ENCODE peak calls at places on chromosome 22, in nine cellular contexts. M is breast epithelium, P is psoas muscle, W is HFFc6, V is right lobe of liver, F is OCI-LY7, C is H1, N is cardiac fibroblast, U is GM23338. O is an unnamed sample.

GRCh38 chr22:30310881-30311771 is 15.6 kb downstream of the TBC1D10A start:
- DNase-seq in C (no peak), P (no peak), F (no peak), W (peak), V (peak), N (no peak), M (peak), U (no peak), O (peak)

GRCh38 chr22:41557401-41558240 is 3.2 kb upstream of the CSDC2 start:
- DNase-seq in M (no peak), P (peak), F (no peak), C (no peak), V (peak), W (peak), U (peak), N (peak), O (no peak)

GRCh38 chr22:50578776-50579310 is 616 bp upstream of the CPT1B start:
- DNase-seq in F (no peak), W (no peak), U (no peak), P (no peak), N (no peak), M (no peak), V (no peak), C (no peak), O (no peak)

GRCh38 chr22:50683086-50683993 is 10.7 kb downstream of the SHANK3 start:
- DNase-seq in C (no peak), M (no peak), V (no peak), F (no peak), P (no peak), W (no peak), N (no peak), U (no peak), O (no peak)

GRCh38 chr22:27642104-27642800 is 159.3 kb downstream of the MN1 start:
- DNase-seq in N (no peak), V (no peak), W (no peak), M (no peak), C (no peak), F (no peak), U (no peak), P (peak), O (no peak)

GRCh38 chr22:38423512-38424503 is 31.2 kb downstream of the KCNJ4 start:
- DNase-seq in W (no peak), M (no peak), V (no peak), U (no peak), C (no peak), P (no peak), F (no peak), N (no peak), O (no peak)

GRCh38 chr22:50722716-50723428 is 15.1 kb upstream of the ACR start:
- DNase-seq in V (no peak), N (no peak), P (no peak), M (no peak), W (no peak), C (no peak), U (no peak), F (no peak), O (no peak)

GRCh38 chr22:36457688-36458450 is 23.6 kb downstream of the TXN2 start:
- DNase-seq in W (peak), C (no peak), M (no peak), P (peak), U (no peak), F (no peak), V (no peak), N (peak), O (no peak)

GRCh38 chr22:44572414-44573207 is 74.6 kb upstream of the RTL6 start:
- DNase-seq in V (no peak), P (no peak), M (no peak), C (no peak), U (no peak), W (no peak), F (no peak), N (no peak), O (no peak)

GRCh38 chr22:38026130-38027111 is 30.8 kb upstream of the PICK1 start:
- DNase-seq in F (no peak), U (no peak), N (no peak), V (no peak), P (no peak), C (no peak), W (no peak), M (no peak), O (no peak)

GRCh38 chr22:35191412-35191811 is 65.9 kb upstream of the HMGXB4 start:
- DNase-seq in C (no peak), N (peak), P (no peak), M (no peak), V (no peak), F (no peak), W (peak), U (no peak), O (peak)

GRCh38 chr22:20794132-20794990 is 20.4 kb downstream of the SERPIND1 start:
- DNase-seq in P (no peak), F (no peak), V (no peak), N (no peak), U (peak), W (no peak), M (no peak), C (no peak), O (no peak)
- TF ChIP-seq CTCF in P (no peak), F (no peak), V (no peak), N (no peak), U (peak), W (peak), M (no peak), C (no peak), O (no peak)

GRCh38 chr22:17638182-17638431 is 450 bp upstream of the BCL2L13 start:
- DNase-seq in F (peak), W (no peak), N (no peak), V (no peak), U (peak), C (no peak), M (no peak), P (no peak), O (no peak)
- TF ChIP-seq CTCF in F (no peak), W (peak), N (peak), V (no peak), U (no peak), C (no peak), M (no peak), P (no peak), O (peak)

GRCh38 chr22:22877523-22878210 is 9.9 kb upstream of the IGLL5 start:
- DNase-seq in N (peak), V (peak), F (peak), C (no peak), U (peak), M (no peak), P (peak), W (peak), O (peak)
- TF ChIP-seq CTCF in N (peak), V (peak), F (peak), C (peak), U (peak), M (no peak), P (peak), W (peak), O (peak)

DNA sequence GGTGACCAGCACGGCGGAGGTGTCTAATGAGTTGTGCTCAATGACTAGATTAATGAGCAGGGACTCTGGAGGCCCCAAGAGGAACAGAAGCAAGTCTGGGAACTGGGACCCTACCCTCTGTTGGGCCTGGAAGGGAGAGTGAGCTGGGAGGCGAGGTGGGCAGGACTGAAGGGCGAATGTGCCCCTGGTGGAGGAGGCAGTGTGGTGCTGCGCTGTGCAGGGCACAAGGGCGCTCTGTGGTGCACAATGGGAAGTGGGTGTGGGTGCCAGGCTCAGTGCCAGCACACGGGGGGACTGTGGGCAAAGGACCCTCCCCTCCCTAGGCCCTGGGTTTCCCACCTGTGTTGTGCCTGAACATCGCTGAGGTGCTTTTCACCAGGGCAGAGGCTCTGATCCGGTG is 57.5 kb upstream of the TTLL12 start:
- DNase-seq in M (no peak), N (no peak), U (peak), V (no peak), P (no peak), W (no peak), F (no peak), C (no peak), O (no peak)
- TF ChIP-seq CTCF in M (no peak), N (no peak), U (no peak), V (no peak), P (no peak), W (peak), F (no peak), C (peak), O (no peak)

DNA sequence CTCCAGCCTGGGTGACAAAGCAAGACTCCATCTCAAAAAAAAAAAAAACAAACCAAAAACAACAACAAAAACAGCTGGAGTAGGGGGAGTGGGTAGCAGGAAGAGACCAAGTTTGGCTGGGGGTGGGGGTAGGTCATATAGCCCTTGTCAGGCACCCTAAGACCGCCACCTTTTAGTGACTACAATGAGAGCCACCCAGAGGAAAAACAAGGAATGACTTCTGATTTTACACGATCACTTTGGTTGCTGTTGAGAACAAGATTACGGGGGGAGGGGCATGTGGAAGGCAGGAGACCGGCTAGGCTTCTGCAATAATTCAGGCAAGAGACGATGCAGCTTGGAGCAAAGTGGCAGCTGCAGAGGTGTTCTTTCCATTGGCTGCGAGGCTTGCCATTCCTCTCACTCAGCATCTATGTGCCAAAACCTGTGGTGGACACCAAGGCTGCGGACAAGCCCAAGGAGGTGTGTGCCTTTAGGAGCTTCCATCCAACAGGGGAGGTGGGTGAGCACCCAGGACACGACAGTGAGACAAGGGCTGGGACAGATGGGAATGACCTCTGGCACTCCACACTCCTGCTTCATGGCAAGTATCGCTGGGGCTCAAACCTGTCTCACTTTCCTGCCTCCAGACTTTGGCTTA is 1.7 kb downstream of the RPS19BP1 start:
- DNase-seq in U (peak), F (peak), N (peak), C (no peak), W (no peak), M (no peak), V (no peak), P (no peak), O (no peak)
- TF ChIP-seq CTCF in U (peak), F (peak), N (peak), C (no peak), W (peak), M (no peak), V (peak), P (no peak), O (no peak)

GRCh38 chr22:49515486-49515885 is 312.2 kb downstream of the BRD1 start:
- DNase-seq in M (no peak), N (no peak), C (no peak), W (no peak), F (peak), V (no peak), U (no peak), P (no peak), O (no peak)
- TF ChIP-seq CTCF in M (no peak), N (no peak), C (peak), W (no peak), F (peak), V (no peak), U (no peak), P (no peak), O (no peak)

DNA sequence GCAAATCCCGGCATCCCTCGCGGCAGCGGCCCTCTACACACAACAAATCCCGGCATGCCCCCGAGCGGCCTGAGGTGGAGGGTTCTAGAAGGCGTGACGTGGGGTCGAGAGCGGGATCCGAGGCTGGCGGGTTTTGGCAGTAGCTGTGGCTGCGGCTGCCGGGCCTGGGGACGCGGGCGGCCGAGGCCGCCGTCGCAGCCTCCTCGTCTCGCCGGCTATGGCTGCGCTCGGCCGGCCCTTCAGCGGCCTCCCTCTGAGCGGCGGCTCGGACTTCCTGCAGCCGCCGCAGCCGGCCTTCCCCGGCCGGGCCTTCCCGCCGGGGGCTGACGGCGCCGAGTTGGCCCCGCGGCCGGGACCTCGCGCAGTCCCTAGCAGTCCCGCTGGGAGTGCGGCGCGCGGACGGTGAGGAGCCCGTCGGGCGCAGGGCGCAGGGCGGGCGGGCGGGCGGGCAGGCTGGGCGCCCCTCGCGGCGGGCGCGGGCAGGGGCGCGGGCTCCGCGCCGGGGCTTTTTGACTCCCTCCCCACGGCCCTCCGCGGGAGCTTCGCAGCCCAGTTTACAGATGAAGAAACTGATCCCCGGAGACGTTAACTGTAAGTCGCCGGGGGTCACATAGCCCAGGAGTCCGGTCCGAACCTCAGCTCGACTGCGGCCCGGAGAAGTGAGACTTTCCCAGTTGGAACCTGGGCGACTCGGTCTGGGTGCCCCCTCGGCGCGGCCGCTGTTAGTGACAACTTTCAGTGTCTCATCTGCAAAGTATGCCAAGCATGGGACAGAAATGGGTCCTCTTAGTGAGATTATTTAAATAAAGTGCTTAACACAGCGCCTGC is at the start of gene CCDC117:
- DNase-seq in F (peak), W (peak), V (peak), U (peak), P (peak), C (peak), N (peak), M (peak), O (peak)
- TF ChIP-seq CTCF in F (peak), W (peak), V (peak), U (no peak), P (peak), C (peak), N (no peak), M (peak), O (peak)

DNA sequence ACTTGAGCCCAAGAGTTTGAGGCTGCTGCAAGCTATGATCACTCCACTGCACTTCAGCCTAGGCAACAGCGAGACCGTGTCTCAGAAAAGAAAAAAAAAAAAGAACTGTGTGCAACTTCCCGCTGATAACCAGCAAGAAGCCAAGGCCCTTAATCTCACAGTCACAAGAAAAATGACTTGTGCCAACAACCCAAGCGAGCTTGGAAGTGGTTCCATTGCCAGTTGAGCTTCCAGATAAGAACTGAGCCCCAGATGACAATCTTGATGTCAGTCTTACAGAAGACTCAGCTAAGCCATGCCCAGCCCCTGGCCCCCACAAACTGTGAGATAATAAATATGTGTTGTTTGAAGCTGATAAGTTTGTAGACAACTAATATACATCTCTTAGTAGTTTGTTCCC is 85.8 kb downstream of the TIMP3 start:
- DNase-seq in F (no peak), N (no peak), C (no peak), U (no peak), P (no peak), M (no peak), W (no peak), V (no peak), O (no peak)
- TF ChIP-seq CTCF in F (no peak), N (no peak), C (no peak), U (no peak), P (no peak), M (no peak), W (no peak), V (no peak), O (no peak)

GRCh38 chr22:40153705-40154104 is 24.0 kb upstream of the TNRC6B start:
- DNase-seq in M (no peak), U (no peak), V (no peak), F (no peak), N (no peak), C (no peak), W (no peak), P (no peak), O (no peak)

GRCh38 chr22:40153186-40153585 is 24.5 kb upstream of the TNRC6B start:
- DNase-seq in W (no peak), C (no peak), P (no peak), M (no peak), F (no peak), V (no peak), U (peak), N (no peak), O (no peak)

GRCh38 chr22:40161182-40161581 is 16.5 kb upstream of the TNRC6B start:
- DNase-seq in U (no peak), M (no peak), W (no peak), P (no peak), F (no peak), V (no peak), N (no peak), C (no peak), O (no peak)

GRCh38 chr22:40157546-40157945 is 20.2 kb upstream of the TNRC6B start:
- DNase-seq in W (no peak), F (no peak), U (no peak), V (no peak), C (no peak), P (no peak), N (no peak), M (no peak), O (no peak)

GRCh38 chr22:40156001-40156516 is 21.7 kb upstream of the TNRC6B start:
- DNase-seq in P (peak), U (peak), W (peak), C (peak), F (no peak), N (peak), M (no peak), V (peak), O (peak)
- TF ChIP-seq CTCF in P (peak), U (peak), W (peak), C (no peak), F (peak), N (peak), M (no peak), V (no peak), O (no peak)

GRCh38 chr22:32951081-32951806 is 106.9 kb downstream of the SYN3 start:
- DNase-seq in V (peak), C (peak), U (peak), M (no peak), P (no peak), N (no peak), W (no peak), F (no peak), O (no peak)
- TF ChIP-seq CTCF in V (no peak), C (peak), U (peak), M (no peak), P (no peak), N (no peak), W (peak), F (peak), O (no peak)